ENCODE peak calls at places on chromosome 13, in four cellular contexts. G is AG10803, L is tibial artery, E is thoracic aorta. S is an unnamed sample.

GRCh38 chr13:43475135-43475534 is 311.6 kb downstream of the ENOX1 start:
- DNase-seq in G (peak), L (no peak), E (no peak), S (no peak)

GRCh38 chr13:38657191-38657590 is 29.7 kb upstream of the FREM2 start:
- DNase-seq in G (peak), L (no peak), E (no peak), S (no peak)

GRCh38 chr13:25046274-25046984 is 49.5 kb upstream of the PABPC3 start:
- DNase-seq in G (no peak), L (no peak), E (no peak), S (no peak)

GRCh38 chr13:90445179-90445578 is 902.3 kb upstream of the MIR17HG start:
- DNase-seq in G (peak), L (no peak), E (no peak), S (peak)

GRCh38 chr13:27450921-27451461 is 627 bp upstream of the MTIF3 start:
- DNase-seq in G (peak), L (peak), E (no peak), S (peak)

GRCh38 chr13:32984857-32985626 is 31.2 kb upstream of the KL start:
- DNase-seq in G (no peak), L (no peak), E (no peak), S (no peak)

GRCh38 chr13:99265823-99266426 is 7.7 kb upstream of the GPR18 start:
- DNase-seq in G (peak), L (no peak), E (no peak), S (no peak)

GRCh38 chr13:44158741-44159632 is 214.6 kb upstream of the SERP2 start:
- DNase-seq in G (no peak), L (peak), E (no peak), S (no peak)

GRCh38 chr13:26323764-26324163 is 69.8 kb downstream of the CDK8 start:
- DNase-seq in G (no peak), L (no peak), E (no peak), S (no peak)

GRCh38 chr13:60604058-60604457 is 207.0 kb downstream of the TDRD3 start:
- DNase-seq in G (no peak), L (no peak), E (no peak), S (no peak)

GRCh38 chr13:36033035-36033434 is 98.1 kb downstream of the DCLK1 start:
- DNase-seq in G (no peak), L (no peak), E (no peak), S (no peak)

GRCh38 chr13:89269737-89270136 is 1598.6 kb downstream of the SLITRK5 start:
- DNase-seq in G (no peak), L (no peak), E (no peak), S (no peak)

GRCh38 chr13:27004389-27004788 is 167.2 kb downstream of the USP12 start:
- DNase-seq in G (peak), L (no peak), E (no peak), S (no peak)

GRCh38 chr13:85650613-85651012 is 148.6 kb downstream of the SLITRK6 start:
- DNase-seq in G (no peak), L (no peak), E (no peak), S (no peak)

GRCh38 chr13:110319774-110320509 is 12.9 kb downstream of the COL4A2 start:
- DNase-seq in G (peak), L (peak), E (no peak), S (peak)
- H3K4me3 ChIP-seq in G (no peak), L (no peak), E (peak), S (peak)

DNA sequence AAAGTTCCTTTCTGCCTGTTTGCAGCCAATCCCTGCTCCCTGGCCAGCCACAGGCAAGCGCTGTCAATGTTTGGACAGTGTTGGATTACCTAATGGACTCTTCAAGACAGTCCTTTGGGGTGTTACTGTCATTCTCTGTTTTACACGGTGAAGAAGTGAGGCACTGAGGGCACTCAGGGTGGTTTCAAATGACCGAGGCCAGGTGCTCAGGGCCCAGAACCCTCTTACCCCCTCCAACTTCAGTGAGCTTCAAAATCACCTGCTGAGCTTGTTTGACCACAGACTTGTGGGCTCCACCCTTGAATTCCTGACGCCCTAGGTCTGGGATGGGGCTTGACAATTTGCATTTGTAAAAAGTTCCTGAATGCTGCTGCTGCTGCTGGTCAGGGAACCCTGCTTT is 97.9 kb downstream of the GGACT start:
- DNase-seq in G (no peak), L (no peak), E (no peak), S (no peak)
- TF ChIP-seq CTCF in G (no peak), L (no peak), E (no peak), S (no peak)

DNA sequence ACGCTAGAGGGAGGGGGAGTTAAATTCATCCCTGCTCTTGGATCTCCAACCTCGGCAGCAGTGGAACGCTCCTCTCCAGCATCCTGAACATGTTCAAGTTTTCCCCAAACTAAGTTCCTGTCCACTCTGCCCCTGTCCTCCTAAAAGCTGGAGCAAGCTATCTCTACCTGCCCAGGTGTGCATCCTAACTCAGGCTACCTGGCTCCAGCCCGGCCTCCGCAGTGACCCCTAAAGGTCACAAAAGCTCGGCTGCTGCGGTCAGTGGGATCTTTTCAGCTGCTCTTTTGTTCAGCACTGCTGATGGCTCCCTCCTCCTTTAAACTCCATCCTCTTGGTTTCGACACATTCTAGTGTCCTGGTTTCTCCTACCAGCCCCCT is 1.4 kb downstream of the DCUN1D2 start:
- DNase-seq in G (peak), L (no peak), E (no peak), S (no peak)
- H3K4me3 ChIP-seq in G (peak), L (peak), E (peak), S (peak)

GRCh38 chr13:70380809-70381208 is 272.6 kb upstream of the KLHL1 start:
- DNase-seq in G (no peak), L (no peak), E (no peak), S (no peak)

GRCh38 chr13:70370924-70371323 is 262.7 kb upstream of the KLHL1 start:
- DNase-seq in G (no peak), L (no peak), E (no peak), S (no peak)

DNA sequence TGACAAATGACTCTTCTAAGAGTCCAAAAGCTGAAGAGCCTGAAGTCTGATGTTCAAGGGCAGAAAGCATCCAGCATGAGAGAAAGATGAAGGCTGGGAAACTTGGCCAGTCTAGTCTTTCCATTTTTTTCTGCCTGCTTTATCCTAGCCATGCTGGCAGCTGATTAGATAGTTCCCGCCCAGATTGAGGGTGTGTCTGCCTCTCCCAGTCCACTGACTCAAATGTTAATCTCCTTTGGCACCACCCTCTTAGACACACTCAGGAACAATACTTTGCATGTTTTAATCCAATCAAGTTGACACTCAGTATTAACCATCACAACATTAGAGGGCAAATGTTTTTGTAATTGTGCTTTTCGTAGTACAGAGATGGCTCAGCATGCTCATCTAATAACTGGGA is 267.5 kb upstream of the KLHL1 start:
- DNase-seq in G (no peak), L (no peak), E (no peak), S (no peak)
- TF ChIP-seq CTCF in G (no peak), L (no peak), E (no peak), S (no peak)

DNA sequence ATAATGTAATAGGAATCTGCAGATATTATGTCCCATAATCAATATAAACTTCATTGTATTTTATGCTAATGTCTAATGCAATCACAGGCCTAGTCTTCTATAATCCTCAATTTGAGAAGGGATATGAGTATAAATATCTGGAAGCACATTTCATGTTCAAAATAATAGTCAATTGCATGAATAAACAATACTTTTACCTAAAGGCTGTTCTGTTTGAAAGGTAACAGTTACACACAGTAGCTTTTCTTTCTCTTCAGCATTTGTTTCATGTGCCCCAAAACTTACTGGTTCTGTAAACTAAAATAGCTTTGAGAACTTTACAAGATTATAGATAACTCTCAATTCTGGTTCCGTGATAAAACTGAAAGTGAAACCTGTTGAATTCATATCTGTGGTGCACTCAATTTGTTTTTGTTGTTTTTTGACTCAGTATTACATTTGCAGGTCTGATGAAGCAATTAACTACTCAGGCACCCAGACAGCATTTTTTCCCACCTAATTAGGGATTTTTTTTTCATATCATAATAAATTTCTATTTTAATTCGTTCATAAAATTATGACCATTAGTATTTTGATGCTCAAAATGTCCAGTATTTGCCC is 1193.8 kb downstream of the SLITRK1 start:
- DNase-seq in G (no peak), L (no peak), E (no peak), S (no peak)
- H3K4me3 ChIP-seq in G (peak), L (peak), E (peak), S (peak)

DNA sequence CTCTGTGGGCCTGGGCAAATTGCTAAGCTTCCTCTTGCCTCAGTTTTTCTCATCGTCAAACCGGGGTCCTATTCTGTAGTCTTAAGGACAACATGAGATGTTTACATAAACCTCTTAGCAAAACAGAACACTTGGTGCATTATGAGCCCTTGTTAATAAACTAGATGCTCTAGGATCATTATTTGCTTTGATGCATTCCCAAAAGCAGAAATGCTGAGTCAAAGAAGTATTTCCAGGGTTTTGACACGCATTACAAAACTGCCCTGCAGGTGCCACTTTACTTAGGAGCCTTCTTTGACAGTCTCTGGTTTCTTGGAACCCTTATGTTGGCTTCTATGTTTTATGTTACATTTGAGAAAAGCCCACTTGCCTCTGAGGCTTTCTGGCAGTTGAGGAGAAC is 12.1 kb downstream of the AKAP11 start:
- DNase-seq in G (no peak), L (no peak), E (no peak), S (no peak)
- TF ChIP-seq CTCF in G (no peak), L (no peak), E (no peak), S (no peak)

GRCh38 chr13:93243375-93244063 is 16.9 kb downstream of the GPC6 start:
- DNase-seq in G (no peak), L (no peak), E (no peak), S (no peak)
- H3K4me3 ChIP-seq in G (no peak), L (peak), E (peak), S (peak)

DNA sequence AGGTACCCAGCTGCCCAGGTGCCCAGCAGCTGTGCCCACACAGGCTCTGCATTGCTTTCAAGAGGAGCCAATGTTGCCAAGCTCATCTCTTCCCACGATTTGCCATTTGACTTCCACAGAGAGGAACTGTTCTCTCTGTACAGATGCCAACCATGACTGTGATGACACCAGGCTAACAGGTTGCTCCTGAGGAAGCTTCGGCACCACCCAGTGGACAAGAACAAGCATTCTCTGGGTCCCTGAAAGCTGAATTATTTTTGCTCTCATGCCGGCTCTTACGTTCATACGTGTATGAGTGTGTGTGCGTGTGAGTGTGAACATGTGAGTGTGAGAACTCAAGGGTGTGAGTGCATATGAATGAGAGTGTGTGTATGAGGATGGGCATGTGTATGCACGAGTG is 535.2 kb downstream of the LIG4 start:
- DNase-seq in G (no peak), L (no peak), E (no peak), S (no peak)
- TF ChIP-seq CTCF in G (no peak), L (no peak), E (no peak), S (peak)

S was measured in epithelial cell of proximal tubule.